ENCODE peak calls at places on chromosomes 2 and 18, in five cellular contexts. L, P, Q, B and J are unnamed samples.

GRCh38 chr18:58402247-58402646 is 226.6 kb downstream of the ALPK2 start:
- DNase-seq in B (peak), L (no peak), Q (peak), P (peak), J (no peak)

GRCh38 chr2:6067089-6067488 is 374.9 kb downstream of the SOX11 start:
- DNase-seq in P (no peak), L (no peak), B (no peak), Q (no peak), J (no peak)

GRCh38 chr2:11411768-11412448 is 54.1 kb downstream of the E2F6 start:
- DNase-seq in P (peak), Q (peak), B (peak), L (peak), J (peak)

GRCh38 chr18:22828171-22828570 is 105.0 kb upstream of the RBBP8 start:
- DNase-seq in Q (no peak), L (no peak), P (no peak), B (no peak), J (no peak)

GRCh38 chr2:54572262-54572635 is 116.1 kb downstream of the SPTBN1 start:
- DNase-seq in L (peak), P (peak), B (peak), Q (peak), J (no peak)

GRCh38 chr2:189327879-189328351 is 113.4 kb upstream of the WDR75 start:
- DNase-seq in L (no peak), P (no peak), B (no peak), Q (no peak), J (no peak)

GRCh38 chr2:26477911-26478253 is at the start of gene OTOF:
- DNase-seq in Q (peak), B (peak), L (peak), P (peak), J (no peak)

GRCh38 chr18:51107082-51107481 is 77.1 kb downstream of the SMAD4 start:
- DNase-seq in B (no peak), P (no peak), Q (no peak), L (no peak), J (no peak)

GRCh38 chr2:141317986-141318385 is 812.8 kb downstream of the LRP1B start:
- DNase-seq in L (no peak), Q (peak), P (no peak), B (peak), J (no peak)

GRCh38 chr2:57760448-57760847 is 286.2 kb upstream of the VRK2 start:
- DNase-seq in L (no peak), P (no peak), B (no peak), Q (no peak), J (peak)

GRCh38 chr2:71833855-71834554 is 313.7 kb downstream of the CYP26B1 start:
- DNase-seq in Q (no peak), P (no peak), L (no peak), B (peak), J (no peak)

GRCh38 chr2:31784868-31785267 is 204.1 kb upstream of the SRD5A2 start:
- DNase-seq in Q (no peak), B (no peak), P (no peak), L (no peak), J (no peak)

GRCh38 chr2:47559079-47559684 is 156.2 kb downstream of the MSH2 start:
- DNase-seq in B (no peak), L (no peak), Q (no peak), P (peak), J (peak)

GRCh38 chr2:203327582-203327917 is 644 bp upstream of the ABI2 start:
- DNase-seq in L (no peak), P (no peak), Q (no peak), B (no peak), J (no peak)

GRCh38 chr2:57343391-57344006 is 703.1 kb upstream of the VRK2 start:
- DNase-seq in P (no peak), Q (no peak), L (peak), B (no peak), J (no peak)

GRCh38 chr2:1047485-1047884 is 96.8 kb downstream of the SNTG2 start:
- DNase-seq in B (peak), P (no peak), Q (peak), L (no peak), J (no peak)

GRCh38 chr18:60389314-60389713 is 16.7 kb upstream of the MC4R start:
- DNase-seq in B (no peak), L (no peak), P (no peak), Q (no peak), J (no peak)

GRCh38 chr2:114933671-114934241 is 491.3 kb downstream of the DPP10 start:
- DNase-seq in P (no peak), Q (no peak), B (no peak), L (no peak), J (no peak)

GRCh38 chr2:146467425-146467824 is 1377.4 kb upstream of the ACVR2A start:
- DNase-seq in L (no peak), Q (no peak), B (no peak), P (no peak), J (no peak)

GRCh38 chr2:179840840-179841239 is 20.6 kb downstream of the ZNF385B start:
- DNase-seq in Q (no peak), L (no peak), B (no peak), P (no peak), J (no peak)

GRCh38 chr2:153519260-153519875 is 40.8 kb upstream of the RPRM start:
- DNase-seq in P (peak), B (peak), L (peak), Q (peak), J (peak)

GRCh38 chr18:6546229-6546628 is 131.5 kb upstream of the L3MBTL4 start:
- DNase-seq in P (no peak), Q (no peak), B (peak), L (no peak), J (no peak)

GRCh38 chr2:216017365-216017764 is 4.0 kb upstream of the MREG start:
- DNase-seq in Q (peak), L (peak), B (no peak), P (no peak), J (no peak)

DNA sequence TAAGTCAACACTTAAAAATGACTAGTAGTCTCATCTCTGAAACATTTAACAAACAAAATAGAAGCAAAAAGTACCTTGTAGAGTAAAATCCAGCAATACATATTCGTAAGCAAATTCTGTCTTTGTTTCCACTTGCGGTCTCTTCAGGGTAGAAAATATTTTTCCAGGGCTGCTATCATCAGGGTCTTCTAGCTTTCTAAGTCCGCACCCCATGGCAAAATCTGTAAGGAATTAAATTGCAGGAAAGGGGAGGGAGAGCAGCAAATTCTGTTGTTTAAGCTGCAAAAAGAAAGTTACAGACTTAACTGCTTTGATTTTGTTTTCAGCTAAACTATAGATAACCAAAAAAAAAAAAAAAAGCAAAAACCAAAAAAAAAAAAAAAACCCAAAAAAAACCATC is at the start of gene RFTN2:
- DNase-seq in L (no peak), P (no peak), Q (no peak), B (peak), J (no peak)
- H3K4me3 ChIP-seq in L (no peak), P (peak), Q (no peak), B (peak), J (peak)

DNA sequence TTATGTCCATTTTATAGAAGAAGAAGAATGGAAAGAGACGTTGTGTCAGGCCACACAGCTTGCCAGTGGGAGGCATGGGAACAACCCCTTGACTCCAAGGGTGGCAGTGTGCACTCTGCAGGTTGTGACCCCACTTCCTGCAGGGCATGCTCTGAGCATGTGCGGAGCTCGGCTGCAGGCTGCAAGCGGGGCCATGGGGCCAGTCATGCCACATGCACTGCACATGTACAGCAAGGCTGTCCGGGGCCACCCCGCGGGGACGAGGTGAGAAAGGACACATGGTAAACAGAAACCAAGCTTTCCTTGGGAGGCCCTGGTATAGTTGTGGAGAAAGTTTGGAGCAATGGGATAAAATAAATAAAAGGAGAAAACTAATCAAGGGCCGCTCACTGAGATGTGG is 47.4 kb upstream of the DNMT3A start:
- DNase-seq in L (no peak), Q (no peak), P (no peak), B (no peak), J (no peak)
- H3K4me2 ChIP-seq in L (no peak), Q (no peak), P (no peak), B (no peak), J (no peak)

GRCh38 chr2:69306612-69306896 is 80.5 kb downstream of the GFPT1 start:
- DNase-seq in B (no peak), L (no peak), Q (no peak), P (no peak), J (no peak)
- H3K4me3 ChIP-seq in B (peak), L (peak), Q (peak), P (peak), J (peak)

GRCh38 chr2:122704109-122704563 is 948.7 kb downstream of the TSN start:
- DNase-seq in L (no peak), P (no peak), Q (no peak), B (no peak), J (no peak)

GRCh38 chr2:122710049-122710448 is 954.6 kb downstream of the TSN start:
- DNase-seq in L (no peak), P (no peak), B (no peak), Q (no peak), J (no peak)

GRCh38 chr2:122706757-122707223 is 951.3 kb downstream of the TSN start:
- DNase-seq in Q (no peak), B (no peak), L (no peak), P (no peak), J (no peak)

GRCh38 chr2:122705751-122706150 is 950.3 kb downstream of the TSN start:
- DNase-seq in Q (no peak), P (no peak), L (no peak), B (no peak), J (no peak)

DNA sequence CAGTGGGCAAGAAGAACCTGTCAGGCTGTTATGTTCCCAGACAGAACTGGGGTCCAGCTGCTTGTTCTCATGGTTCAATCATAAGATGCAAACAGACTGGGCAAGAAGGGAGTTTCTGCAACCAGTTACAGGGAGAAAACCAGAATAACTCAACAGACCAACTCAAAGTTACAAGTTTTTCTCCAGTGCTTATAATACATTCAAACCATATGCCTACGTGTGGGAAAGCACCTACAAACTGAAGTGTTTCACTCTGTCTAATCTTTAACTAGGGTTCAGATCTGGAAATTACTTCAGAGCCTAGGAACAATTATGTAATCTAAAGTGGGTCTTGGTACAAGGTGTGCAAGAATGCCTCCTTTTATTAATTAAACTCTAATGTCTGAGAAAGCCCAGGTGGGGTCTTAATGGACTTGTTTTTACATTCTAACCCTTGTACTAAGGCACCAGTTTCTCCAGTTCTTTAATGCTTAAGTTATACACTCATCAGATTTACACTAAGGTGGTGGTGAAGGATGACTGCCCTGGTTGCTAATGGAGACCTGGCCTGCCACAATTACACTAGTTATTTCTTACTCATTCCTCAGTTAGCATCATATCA is 951.9 kb downstream of the TSN start:
- DNase-seq in L (no peak), P (no peak), B (no peak), Q (no peak), J (no peak)
- H3K4me2 ChIP-seq in L (peak), P (no peak), B (no peak), Q (no peak), J (no peak)

GRCh38 chr2:14632133-14632936 is at the start of gene LRATD1:
- DNase-seq in Q (peak), L (peak), B (peak), P (peak), J (peak)
- H3K4me3 ChIP-seq in Q (peak), L (peak), B (peak), P (peak), J (peak)

DNA sequence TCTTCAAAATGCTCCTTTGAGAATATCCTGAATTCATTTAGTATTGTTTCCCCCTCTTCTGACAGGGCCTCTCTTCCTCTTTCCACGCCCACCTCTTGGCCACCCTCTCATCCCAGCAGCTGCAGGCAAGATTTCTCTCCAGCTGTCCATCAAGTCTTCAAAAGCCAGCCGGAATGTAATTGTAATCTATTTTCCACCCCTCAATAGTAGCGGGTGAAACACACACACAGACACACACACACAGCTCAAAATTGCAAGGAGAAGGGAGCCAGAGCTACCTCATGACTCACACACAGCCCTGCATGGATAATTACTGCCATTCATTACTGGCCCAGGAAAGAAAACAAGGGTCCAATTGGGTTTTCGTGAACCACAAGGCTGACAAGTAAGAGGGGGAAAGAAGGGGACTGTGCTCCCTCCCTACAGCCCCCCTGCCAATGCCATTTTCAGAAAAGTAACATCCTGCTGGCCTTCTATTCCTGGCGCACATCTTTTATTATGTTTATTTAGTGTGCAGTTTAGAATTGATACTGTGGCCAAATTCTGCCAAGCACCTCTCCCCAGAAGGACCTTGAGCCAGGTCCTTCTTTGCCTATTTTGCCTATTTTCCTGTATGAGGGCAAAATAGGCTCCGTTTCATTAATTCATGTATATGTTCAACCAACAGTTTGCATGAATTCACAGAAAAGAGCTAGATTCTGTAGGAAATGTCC is 135.8 kb downstream of the MYO3B start:
- DNase-seq in Q (no peak), B (no peak), P (no peak), L (no peak), J (no peak)
- H3K4me2 ChIP-seq in Q (no peak), B (no peak), P (no peak), L (no peak), J (no peak)

DNA sequence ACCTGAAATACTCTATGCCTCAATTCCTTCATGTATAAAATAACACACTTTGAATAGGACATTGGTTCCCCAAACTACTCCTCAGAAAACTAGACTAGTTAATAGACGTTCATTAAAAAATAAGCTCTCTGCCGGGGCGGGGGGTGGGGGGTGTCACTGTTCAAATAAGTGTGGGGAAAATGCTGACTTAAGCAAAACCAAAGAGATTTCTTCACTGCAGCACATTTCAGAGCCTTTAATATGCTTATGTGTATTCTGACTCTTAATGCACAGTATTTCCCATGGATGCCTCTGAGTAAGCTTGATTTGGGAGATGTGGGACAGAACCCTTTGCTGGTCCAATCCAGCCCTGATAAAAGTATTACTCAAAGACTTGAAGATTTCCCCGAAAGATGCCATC is 93.2 kb downstream of the LYPD6 start:
- DNase-seq in L (no peak), P (no peak), Q (no peak), B (no peak), J (no peak)
- H3K4me3 ChIP-seq in L (no peak), P (no peak), Q (no peak), B (no peak), J (no peak)